ENCODE peak calls at places on chromosome 19, in six cellular contexts. One of them, this sample, is unnamed.

GRCh38 chr19:41189425-41190065 is 3.5 kb upstream of the CYP2S1 start:
- DNase-seq in T-helper 17 cell: no peak
- DNase-seq in AG09319: no peak
- DNase-seq in HS-27A: no peak
- DNase-seq in RWPE1: no peak
- DNase-seq in activated T-cell treated with anti-CD3 and anti-CD28 coated beads, Interleukin-2, amount 50 U/mL, for 72 hours: no peak
- DNase-seq in this sample: no peak

GRCh38 chr19:56146904-56147303 is 5.8 kb downstream of the ZNF444 start:
- DNase-seq in RWPE1: no peak
- DNase-seq in activated T-cell treated with anti-CD3 and anti-CD28 coated beads, Interleukin-2, amount 50 U/mL, for 72 hours: no peak
- DNase-seq in HS-27A: no peak
- DNase-seq in T-helper 17 cell: no peak
- DNase-seq in AG09319: no peak
- DNase-seq in this sample: no peak

GRCh38 chr19:13790354-13790753 is 4.9 kb upstream of the ZSWIM4 start:
- DNase-seq in HS-27A: no peak
- DNase-seq in RWPE1: no peak
- DNase-seq in AG09319: no peak
- DNase-seq in T-helper 17 cell: no peak
- DNase-seq in activated T-cell treated with anti-CD3 and anti-CD28 coated beads, Interleukin-2, amount 50 U/mL, for 72 hours: no peak
- DNase-seq in this sample: no peak

GRCh38 chr19:19613456-19613855 is 5.0 kb downstream of the PBX4 start:
- DNase-seq in AG09319: no peak
- DNase-seq in activated T-cell treated with anti-CD3 and anti-CD28 coated beads, Interleukin-2, amount 50 U/mL, for 72 hours: no peak
- DNase-seq in RWPE1: peak
- DNase-seq in T-helper 17 cell: no peak
- DNase-seq in HS-27A: peak
- DNase-seq in this sample: peak

GRCh38 chr19:3507371-3508120 is 1.4 kb downstream of the FZR1 start:
- DNase-seq in RWPE1: no peak
- DNase-seq in T-helper 17 cell: peak
- DNase-seq in activated T-cell treated with anti-CD3 and anti-CD28 coated beads, Interleukin-2, amount 50 U/mL, for 72 hours: peak
- DNase-seq in HS-27A: no peak
- DNase-seq in AG09319: no peak
- DNase-seq in this sample: peak

GRCh38 chr19:16377521-16377920 is 52.9 kb downstream of the KLF2 start:
- DNase-seq in activated T-cell treated with anti-CD3 and anti-CD28 coated beads, Interleukin-2, amount 50 U/mL, for 72 hours: no peak
- DNase-seq in T-helper 17 cell: no peak
- DNase-seq in AG09319: no peak
- DNase-seq in HS-27A: no peak
- DNase-seq in RWPE1: no peak
- DNase-seq in this sample: no peak

GRCh38 chr19:6056801-6057650 is 53.3 kb downstream of the RFX2 start:
- DNase-seq in RWPE1: peak
- DNase-seq in activated T-cell treated with anti-CD3 and anti-CD28 coated beads, Interleukin-2, amount 50 U/mL, for 72 hours: no peak
- DNase-seq in HS-27A: no peak
- DNase-seq in T-helper 17 cell: no peak
- DNase-seq in AG09319: peak
- DNase-seq in this sample: peak

GRCh38 chr19:16301999-16302694 is 22.5 kb upstream of the KLF2 start:
- DNase-seq in activated T-cell treated with anti-CD3 and anti-CD28 coated beads, Interleukin-2, amount 50 U/mL, for 72 hours: no peak
- DNase-seq in T-helper 17 cell: no peak
- DNase-seq in RWPE1: peak
- DNase-seq in HS-27A: no peak
- DNase-seq in AG09319: no peak
- DNase-seq in this sample: peak

GRCh38 chr19:5436101-5436947 is 18.9 kb upstream of the ZNRF4 start:
- DNase-seq in RWPE1: peak
- DNase-seq in AG09319: no peak
- DNase-seq in T-helper 17 cell: no peak
- DNase-seq in activated T-cell treated with anti-CD3 and anti-CD28 coated beads, Interleukin-2, amount 50 U/mL, for 72 hours: no peak
- DNase-seq in HS-27A: no peak
- DNase-seq in this sample: peak

GRCh38 chr19:6326815-6327214 is 6.6 kb downstream of the ACER1 start:
- DNase-seq in HS-27A: no peak
- DNase-seq in activated T-cell treated with anti-CD3 and anti-CD28 coated beads, Interleukin-2, amount 50 U/mL, for 72 hours: no peak
- DNase-seq in T-helper 17 cell: no peak
- DNase-seq in RWPE1: no peak
- DNase-seq in AG09319: no peak
- DNase-seq in this sample: no peak